ENCODE peak calls at places on chromosomes 7 and 10, in nine cellular contexts. One of them, this sample, is unnamed.

GRCh38 chr10:119541046-119541445 is 1.5 kb downstream of the RGS10 start:
- DNase-seq in heart left ventricle: no peak
- DNase-seq in heart right ventricle: no peak
- DNase-seq in GM13977: no peak
- DNase-seq in GM13976: no peak
- DNase-seq in dorsolateral prefrontal cortex: no peak
- DNase-seq in tibial artery: no peak
- DNase-seq in WERI-Rb-1: no peak
- DNase-seq in foreskin fibroblast: no peak
- DNase-seq in this sample: no peak

GRCh38 chr7:134886353-134887057 is 99.8 kb upstream of the AGBL3 start:
- DNase-seq in foreskin fibroblast: no peak
- DNase-seq in WERI-Rb-1: no peak
- DNase-seq in heart left ventricle: peak
- DNase-seq in dorsolateral prefrontal cortex: no peak
- DNase-seq in GM13977: no peak
- DNase-seq in heart right ventricle: no peak
- DNase-seq in tibial artery: peak
- DNase-seq in GM13976: no peak
- DNase-seq in this sample: no peak

GRCh38 chr7:68155676-68156075 is 1159.0 kb downstream of the TYW1 start:
- DNase-seq in tibial artery: no peak
- DNase-seq in heart right ventricle: no peak
- DNase-seq in foreskin fibroblast: no peak
- DNase-seq in GM13977: no peak
- DNase-seq in dorsolateral prefrontal cortex: no peak
- DNase-seq in heart left ventricle: no peak
- DNase-seq in GM13976: no peak
- DNase-seq in WERI-Rb-1: no peak
- DNase-seq in this sample: no peak

GRCh38 chr7:50142421-50143113 is 49.5 kb upstream of the ZPBP start:
- DNase-seq in tibial artery: no peak
- DNase-seq in heart left ventricle: no peak
- DNase-seq in GM13976: peak
- DNase-seq in GM13977: no peak
- DNase-seq in heart right ventricle: no peak
- DNase-seq in WERI-Rb-1: no peak
- DNase-seq in dorsolateral prefrontal cortex: no peak
- DNase-seq in foreskin fibroblast: peak
- DNase-seq in this sample: no peak

GRCh38 chr7:24197852-24198251 is 86.1 kb upstream of the NPY start:
- DNase-seq in WERI-Rb-1: no peak
- DNase-seq in heart right ventricle: no peak
- DNase-seq in tibial artery: no peak
- DNase-seq in GM13977: no peak
- DNase-seq in heart left ventricle: no peak
- DNase-seq in GM13976: no peak
- DNase-seq in dorsolateral prefrontal cortex: no peak
- DNase-seq in foreskin fibroblast: no peak
- DNase-seq in this sample: no peak

GRCh38 chr7:115631782-115632181 is 398.8 kb downstream of the TFEC start:
- DNase-seq in GM13976: no peak
- DNase-seq in foreskin fibroblast: no peak
- DNase-seq in heart left ventricle: no peak
- DNase-seq in WERI-Rb-1: no peak
- DNase-seq in dorsolateral prefrontal cortex: no peak
- DNase-seq in heart right ventricle: no peak
- DNase-seq in GM13977: no peak
- DNase-seq in tibial artery: no peak
- DNase-seq in this sample: no peak

GRCh38 chr10:34474555-34474954 is 340.5 kb downstream of the PARD3 start:
- DNase-seq in GM13976: no peak
- DNase-seq in heart left ventricle: no peak
- DNase-seq in foreskin fibroblast: no peak
- DNase-seq in WERI-Rb-1: no peak
- DNase-seq in GM13977: no peak
- DNase-seq in heart right ventricle: no peak
- DNase-seq in dorsolateral prefrontal cortex: no peak
- DNase-seq in tibial artery: no peak
- DNase-seq in this sample: no peak

GRCh38 chr10:78584266-78584665 is 484.5 kb upstream of the ZMIZ1 start:
- DNase-seq in heart left ventricle: no peak
- DNase-seq in GM13976: no peak
- DNase-seq in foreskin fibroblast: no peak
- DNase-seq in heart right ventricle: no peak
- DNase-seq in WERI-Rb-1: no peak
- DNase-seq in dorsolateral prefrontal cortex: no peak
- DNase-seq in tibial artery: no peak
- DNase-seq in GM13977: no peak
- DNase-seq in this sample: no peak

GRCh38 chr10:79586933-79587332 is 23.8 kb upstream of the SFTPA1 start:
- DNase-seq in GM13976: no peak
- DNase-seq in GM13977: no peak
- DNase-seq in dorsolateral prefrontal cortex: no peak
- DNase-seq in foreskin fibroblast: no peak
- DNase-seq in heart right ventricle: no peak
- DNase-seq in heart left ventricle: no peak
- DNase-seq in tibial artery: no peak
- DNase-seq in WERI-Rb-1: no peak
- DNase-seq in this sample: no peak

GRCh38 chr10:1069680-1070079 is 13.5 kb downstream of the WDR37 start:
- DNase-seq in heart right ventricle: no peak
- DNase-seq in heart left ventricle: no peak
- DNase-seq in tibial artery: no peak
- DNase-seq in GM13976: no peak
- DNase-seq in foreskin fibroblast: no peak
- DNase-seq in WERI-Rb-1: no peak
- DNase-seq in GM13977: no peak
- DNase-seq in dorsolateral prefrontal cortex: no peak
- DNase-seq in this sample: no peak

GRCh38 chr10:122419016-122419415 is 35.4 kb upstream of the ARMS2 start:
- DNase-seq in GM13977: no peak
- DNase-seq in tibial artery: no peak
- DNase-seq in heart left ventricle: no peak
- DNase-seq in dorsolateral prefrontal cortex: no peak
- DNase-seq in heart right ventricle: no peak
- DNase-seq in WERI-Rb-1: no peak
- DNase-seq in foreskin fibroblast: peak
- DNase-seq in GM13976: no peak
- DNase-seq in this sample: no peak

GRCh38 chr7:6168469-6168868 is 104.0 kb downstream of the CYTH3 start:
- DNase-seq in GM13976: no peak
- DNase-seq in tibial artery: no peak
- DNase-seq in heart left ventricle: peak
- DNase-seq in foreskin fibroblast: no peak
- DNase-seq in heart right ventricle: peak
- DNase-seq in WERI-Rb-1: no peak
- DNase-seq in dorsolateral prefrontal cortex: no peak
- DNase-seq in GM13977: no peak
- DNase-seq in this sample: no peak

GRCh38 chr10:86317949-86318725 is 48.5 kb downstream of the GRID1 start:
- DNase-seq in dorsolateral prefrontal cortex: no peak
- DNase-seq in heart right ventricle: no peak
- DNase-seq in tibial artery: no peak
- DNase-seq in GM13977: no peak
- DNase-seq in foreskin fibroblast: no peak
- DNase-seq in heart left ventricle: no peak
- DNase-seq in WERI-Rb-1: no peak
- DNase-seq in GM13976: no peak
- DNase-seq in this sample: peak

GRCh38 chr10:129642427-129642826 is 175.4 kb downstream of the MGMT start:
- DNase-seq in WERI-Rb-1: no peak
- DNase-seq in GM13977: no peak
- DNase-seq in heart right ventricle: no peak
- DNase-seq in GM13976: no peak
- DNase-seq in foreskin fibroblast: no peak
- DNase-seq in dorsolateral prefrontal cortex: no peak
- DNase-seq in heart left ventricle: no peak
- DNase-seq in tibial artery: no peak
- DNase-seq in this sample: no peak

GRCh38 chr7:30313348-30313747 is 29.0 kb downstream of the ZNRF2 start:
- DNase-seq in heart left ventricle: no peak
- DNase-seq in GM13976: no peak
- DNase-seq in heart right ventricle: no peak
- DNase-seq in GM13977: no peak
- DNase-seq in dorsolateral prefrontal cortex: no peak
- DNase-seq in foreskin fibroblast: no peak
- DNase-seq in tibial artery: no peak
- DNase-seq in WERI-Rb-1: no peak
- DNase-seq in this sample: no peak

GRCh38 chr10:86264481-86265231 is 101.9 kb downstream of the GRID1 start:
- DNase-seq in WERI-Rb-1: peak
- DNase-seq in GM13977: no peak
- DNase-seq in foreskin fibroblast: no peak
- DNase-seq in GM13976: no peak
- DNase-seq in tibial artery: peak
- DNase-seq in dorsolateral prefrontal cortex: peak
- DNase-seq in heart right ventricle: no peak
- DNase-seq in heart left ventricle: no peak
- DNase-seq in this sample: peak

DNA sequence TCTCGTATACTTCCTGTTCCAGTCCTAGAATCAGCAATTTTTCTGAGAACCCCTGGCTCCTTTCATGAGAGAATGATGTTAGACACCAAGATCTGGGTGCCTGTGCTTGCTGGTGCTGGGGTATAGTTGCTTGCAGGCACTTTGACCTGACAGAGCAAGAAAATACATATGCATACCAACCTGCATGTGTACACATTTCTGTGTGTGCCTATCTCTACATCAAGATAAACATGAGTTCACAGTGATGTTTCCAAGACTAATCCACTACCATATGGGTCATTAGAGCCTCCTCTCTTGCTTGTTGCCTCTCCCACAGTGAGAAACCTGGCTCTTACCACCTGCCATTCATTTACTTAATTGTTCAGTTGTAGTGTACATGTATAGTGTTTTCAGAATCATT is 229.1 kb upstream of the IGFBP3 start:
- DNase-seq in dorsolateral prefrontal cortex: no peak
- DNase-seq in foreskin fibroblast: no peak
- DNase-seq in heart right ventricle: no peak
- DNase-seq in GM13977: no peak
- DNase-seq in GM13976: no peak
- DNase-seq in heart left ventricle: no peak
- DNase-seq in tibial artery: no peak
- DNase-seq in WERI-Rb-1: no peak
- DNase-seq in this sample: no peak
- TF ChIP-seq CTCF in dorsolateral prefrontal cortex: no peak
- TF ChIP-seq CTCF in foreskin fibroblast: no peak
- TF ChIP-seq CTCF in heart right ventricle: no peak
- TF ChIP-seq CTCF in GM13977: no peak
- TF ChIP-seq CTCF in GM13976: no peak
- TF ChIP-seq CTCF in heart left ventricle: no peak
- TF ChIP-seq CTCF in tibial artery: no peak
- TF ChIP-seq CTCF in WERI-Rb-1: no peak
- TF ChIP-seq CTCF in this sample: no peak

GRCh38 chr10:97117372-97117771 is 68.4 kb downstream of the SLIT1 start:
- DNase-seq in tibial artery: no peak
- DNase-seq in dorsolateral prefrontal cortex: no peak
- DNase-seq in heart left ventricle: no peak
- DNase-seq in foreskin fibroblast: no peak
- DNase-seq in GM13977: no peak
- DNase-seq in heart right ventricle: no peak
- DNase-seq in WERI-Rb-1: peak
- DNase-seq in GM13976: no peak
- DNase-seq in this sample: no peak
- TF ChIP-seq CTCF in tibial artery: no peak
- TF ChIP-seq CTCF in dorsolateral prefrontal cortex: no peak
- TF ChIP-seq CTCF in heart left ventricle: peak
- TF ChIP-seq CTCF in foreskin fibroblast: peak
- TF ChIP-seq CTCF in GM13977: peak
- TF ChIP-seq CTCF in heart right ventricle: peak
- TF ChIP-seq CTCF in WERI-Rb-1: peak
- TF ChIP-seq CTCF in GM13976: peak
- TF ChIP-seq CTCF in this sample: peak

GRCh38 chr7:2553831-2554581 is 1.3 kb downstream of the BRAT1 start:
- DNase-seq in GM13976: no peak
- DNase-seq in GM13977: no peak
- DNase-seq in heart left ventricle: no peak
- DNase-seq in foreskin fibroblast: no peak
- DNase-seq in tibial artery: no peak
- DNase-seq in heart right ventricle: no peak
- DNase-seq in dorsolateral prefrontal cortex: no peak
- DNase-seq in WERI-Rb-1: peak
- DNase-seq in this sample: peak

GRCh38 chr7:2558620-2559282 is at the start of gene IQCE:
- DNase-seq in heart right ventricle: peak
- DNase-seq in GM13977: peak
- DNase-seq in foreskin fibroblast: peak
- DNase-seq in tibial artery: peak
- DNase-seq in WERI-Rb-1: peak
- DNase-seq in dorsolateral prefrontal cortex: peak
- DNase-seq in GM13976: peak
- DNase-seq in heart left ventricle: peak
- DNase-seq in this sample: peak

GRCh38 chr7:2553108-2553507 is 2.2 kb downstream of the BRAT1 start:
- DNase-seq in GM13976: no peak
- DNase-seq in heart right ventricle: no peak
- DNase-seq in GM13977: no peak
- DNase-seq in heart left ventricle: no peak
- DNase-seq in dorsolateral prefrontal cortex: no peak
- DNase-seq in WERI-Rb-1: no peak
- DNase-seq in foreskin fibroblast: no peak
- DNase-seq in tibial artery: no peak
- DNase-seq in this sample: peak

GRCh38 chr7:2554654-2555053 is 670 bp downstream of the BRAT1 start:
- DNase-seq in foreskin fibroblast: no peak
- DNase-seq in WERI-Rb-1: no peak
- DNase-seq in heart left ventricle: no peak
- DNase-seq in tibial artery: no peak
- DNase-seq in GM13977: peak
- DNase-seq in dorsolateral prefrontal cortex: no peak
- DNase-seq in GM13976: peak
- DNase-seq in heart right ventricle: no peak
- DNase-seq in this sample: no peak

GRCh38 chr7:2555121-2556052 is at the start of gene BRAT1:
- DNase-seq in GM13977: peak
- DNase-seq in foreskin fibroblast: peak
- DNase-seq in tibial artery: peak
- DNase-seq in heart left ventricle: peak
- DNase-seq in GM13976: peak
- DNase-seq in heart right ventricle: peak
- DNase-seq in dorsolateral prefrontal cortex: peak
- DNase-seq in WERI-Rb-1: peak
- DNase-seq in this sample: peak
- TF ChIP-seq CTCF in GM13977: peak
- TF ChIP-seq CTCF in foreskin fibroblast: peak
- TF ChIP-seq CTCF in tibial artery: peak
- TF ChIP-seq CTCF in heart left ventricle: peak
- TF ChIP-seq CTCF in GM13976: peak
- TF ChIP-seq CTCF in heart right ventricle: peak
- TF ChIP-seq CTCF in dorsolateral prefrontal cortex: peak
- TF ChIP-seq CTCF in WERI-Rb-1: peak
- TF ChIP-seq CTCF in this sample: peak

DNA sequence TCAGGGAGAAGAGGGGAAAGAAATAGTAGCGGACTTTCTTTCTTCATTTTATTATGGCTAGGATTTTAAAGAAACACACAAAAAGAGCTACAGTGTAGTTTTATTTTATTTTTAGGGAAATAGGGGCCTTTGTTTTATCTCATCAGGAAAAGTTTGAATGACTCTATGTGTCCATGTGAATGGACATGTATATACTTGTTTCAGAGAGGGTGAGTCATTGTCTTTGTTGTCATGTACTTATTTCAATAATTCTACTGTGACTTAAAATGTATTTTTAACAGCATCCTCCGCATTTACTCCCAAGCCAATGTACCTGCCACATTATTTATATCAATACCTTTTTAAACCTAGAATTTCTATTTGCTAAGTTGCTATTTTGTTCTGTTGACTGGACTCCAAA is 569.5 kb downstream of the SORCS3 start:
- DNase-seq in heart right ventricle: no peak
- DNase-seq in tibial artery: no peak
- DNase-seq in dorsolateral prefrontal cortex: no peak
- DNase-seq in foreskin fibroblast: no peak
- DNase-seq in WERI-Rb-1: no peak
- DNase-seq in GM13977: no peak
- DNase-seq in heart left ventricle: no peak
- DNase-seq in GM13976: no peak
- DNase-seq in this sample: no peak
- TF ChIP-seq CTCF in heart right ventricle: no peak
- TF ChIP-seq CTCF in tibial artery: no peak
- TF ChIP-seq CTCF in dorsolateral prefrontal cortex: no peak
- TF ChIP-seq CTCF in foreskin fibroblast: no peak
- TF ChIP-seq CTCF in WERI-Rb-1: no peak
- TF ChIP-seq CTCF in GM13977: no peak
- TF ChIP-seq CTCF in heart left ventricle: no peak
- TF ChIP-seq CTCF in GM13976: no peak
- TF ChIP-seq CTCF in this sample: no peak

This sample was measured in chondrocyte.